ENCODE peak calls at places on chromosomes 3 and 15, in six cellular contexts. One of them, this sample, is unnamed.

GRCh38 chr3:184335661-184336483 is 1.5 kb upstream of the FAM131A start:
- DNase-seq in uterus: peak
- DNase-seq in RPMI8226: peak
- DNase-seq in NCI-H460: peak
- DNase-seq in HFFc6: peak
- DNase-seq in NAMALWA: peak
- DNase-seq in this sample: no peak

GRCh38 chr3:120284702-120285507 is at the start of gene GPR156:
- DNase-seq in HFFc6: no peak
- DNase-seq in NAMALWA: no peak
- DNase-seq in uterus: no peak
- DNase-seq in RPMI8226: no peak
- DNase-seq in NCI-H460: no peak
- DNase-seq in this sample: no peak

GRCh38 chr3:108899530-108899929 is 54.1 kb downstream of the GUCA1C start:
- DNase-seq in HFFc6: no peak
- DNase-seq in NCI-H460: no peak
- DNase-seq in uterus: no peak
- DNase-seq in NAMALWA: no peak
- DNase-seq in RPMI8226: no peak
- DNase-seq in this sample: no peak

GRCh38 chr3:54756330-54756731 is 171.5 kb downstream of the LRTM1 start:
- DNase-seq in RPMI8226: no peak
- DNase-seq in HFFc6: no peak
- DNase-seq in uterus: no peak
- DNase-seq in NAMALWA: no peak
- DNase-seq in NCI-H460: no peak
- DNase-seq in this sample: peak

GRCh38 chr3:69936266-69936665 is 63.3 kb upstream of the SAMMSON start:
- DNase-seq in HFFc6: no peak
- DNase-seq in uterus: no peak
- DNase-seq in RPMI8226: no peak
- DNase-seq in NAMALWA: no peak
- DNase-seq in NCI-H460: no peak
- DNase-seq in this sample: peak

GRCh38 chr3:141386611-141387110 is 18.4 kb downstream of the ZBTB38 start:
- DNase-seq in NAMALWA: no peak
- DNase-seq in HFFc6: no peak
- DNase-seq in RPMI8226: peak
- DNase-seq in uterus: no peak
- DNase-seq in NCI-H460: peak
- DNase-seq in this sample: no peak

GRCh38 chr15:101514318-101514717 is 24.8 kb upstream of the PCSK6 start:
- DNase-seq in HFFc6: no peak
- DNase-seq in NCI-H460: no peak
- DNase-seq in NAMALWA: no peak
- DNase-seq in uterus: no peak
- DNase-seq in RPMI8226: peak
- DNase-seq in this sample: no peak

GRCh38 chr15:67033521-67033920 is 31.9 kb upstream of the SMAD3 start:
- DNase-seq in HFFc6: no peak
- DNase-seq in RPMI8226: no peak
- DNase-seq in NCI-H460: no peak
- DNase-seq in NAMALWA: no peak
- DNase-seq in uterus: no peak
- DNase-seq in this sample: no peak

GRCh38 chr3:171976526-171976925 is 62.9 kb upstream of the FNDC3B start:
- DNase-seq in NAMALWA: no peak
- DNase-seq in HFFc6: peak
- DNase-seq in NCI-H460: no peak
- DNase-seq in RPMI8226: no peak
- DNase-seq in uterus: no peak
- DNase-seq in this sample: no peak

GRCh38 chr15:85550283-85550682 is 169.9 kb downstream of the AKAP13 start:
- DNase-seq in NCI-H460: no peak
- DNase-seq in uterus: no peak
- DNase-seq in HFFc6: no peak
- DNase-seq in NAMALWA: no peak
- DNase-seq in RPMI8226: no peak
- DNase-seq in this sample: no peak

GRCh38 chr3:115164374-115165221 is 17.5 kb upstream of the ZBTB20 start:
- DNase-seq in NCI-H460: no peak
- DNase-seq in HFFc6: no peak
- DNase-seq in uterus: no peak
- DNase-seq in RPMI8226: no peak
- DNase-seq in NAMALWA: no peak
- DNase-seq in this sample: no peak

GRCh38 chr3:98018301-98018700 is 16.8 kb downstream of the GABRR3 start:
- DNase-seq in NCI-H460: no peak
- DNase-seq in HFFc6: no peak
- DNase-seq in NAMALWA: no peak
- DNase-seq in uterus: no peak
- DNase-seq in RPMI8226: no peak
- DNase-seq in this sample: no peak

GRCh38 chr15:95684693-95685115 is 645.8 kb upstream of the NR2F2 start:
- DNase-seq in RPMI8226: no peak
- DNase-seq in NAMALWA: no peak
- DNase-seq in NCI-H460: peak
- DNase-seq in HFFc6: peak
- DNase-seq in uterus: no peak
- DNase-seq in this sample: no peak

GRCh38 chr3:187519428-187519890 is 150.7 kb downstream of the SST start:
- DNase-seq in RPMI8226: no peak
- DNase-seq in NCI-H460: no peak
- DNase-seq in NAMALWA: no peak
- DNase-seq in HFFc6: peak
- DNase-seq in uterus: no peak
- DNase-seq in this sample: no peak

GRCh38 chr15:91950054-91950453 is 96.5 kb downstream of the SLCO3A1 start:
- DNase-seq in NCI-H460: no peak
- DNase-seq in RPMI8226: no peak
- DNase-seq in NAMALWA: no peak
- DNase-seq in HFFc6: no peak
- DNase-seq in uterus: no peak
- DNase-seq in this sample: no peak

GRCh38 chr3:14144423-14145075 is 19.7 kb downstream of the TMEM43 start:
- DNase-seq in uterus: peak
- DNase-seq in HFFc6: peak
- DNase-seq in NAMALWA: peak
- DNase-seq in NCI-H460: peak
- DNase-seq in RPMI8226: peak
- DNase-seq in this sample: peak

GRCh38 chr15:75468908-75469307 is 17.4 kb upstream of the SIN3A start:
- DNase-seq in NAMALWA: no peak
- DNase-seq in NCI-H460: no peak
- DNase-seq in uterus: peak
- DNase-seq in RPMI8226: peak
- DNase-seq in HFFc6: no peak
- DNase-seq in this sample: no peak

GRCh38 chr15:99788156-99788555 is 54.9 kb upstream of the LYSMD4 start:
- DNase-seq in NCI-H460: no peak
- DNase-seq in HFFc6: no peak
- DNase-seq in NAMALWA: no peak
- DNase-seq in RPMI8226: no peak
- DNase-seq in uterus: no peak
- DNase-seq in this sample: no peak

GRCh38 chr15:71888797-71889196 is 78.4 kb downstream of the NR2E3 start:
- DNase-seq in HFFc6: no peak
- DNase-seq in NCI-H460: no peak
- DNase-seq in NAMALWA: no peak
- DNase-seq in RPMI8226: peak
- DNase-seq in uterus: no peak
- DNase-seq in this sample: no peak

GRCh38 chr15:89356634-89357298 is 22.1 kb upstream of the POLG start:
- DNase-seq in NAMALWA: peak
- DNase-seq in RPMI8226: peak
- DNase-seq in uterus: no peak
- DNase-seq in HFFc6: no peak
- DNase-seq in NCI-H460: peak
- DNase-seq in this sample: no peak

GRCh38 chr15:70140543-70141375 is 43.0 kb upstream of the TLE3 start:
- DNase-seq in NAMALWA: peak
- DNase-seq in HFFc6: no peak
- DNase-seq in RPMI8226: peak
- DNase-seq in uterus: no peak
- DNase-seq in NCI-H460: no peak
- DNase-seq in this sample: no peak

GRCh38 chr3:145719118-145719517 is 441.9 kb downstream of the PLOD2 start:
- DNase-seq in HFFc6: no peak
- DNase-seq in uterus: no peak
- DNase-seq in NCI-H460: no peak
- DNase-seq in NAMALWA: no peak
- DNase-seq in RPMI8226: no peak
- DNase-seq in this sample: no peak

GRCh38 chr3:157865449-157865862 is 240.8 kb downstream of the SHOX2 start:
- DNase-seq in uterus: no peak
- DNase-seq in NCI-H460: no peak
- DNase-seq in HFFc6: no peak
- DNase-seq in RPMI8226: peak
- DNase-seq in NAMALWA: peak
- DNase-seq in this sample: no peak

GRCh38 chr3:23333633-23334032 is 130.5 kb downstream of the UBE2E2 start:
- DNase-seq in RPMI8226: no peak
- DNase-seq in NAMALWA: no peak
- DNase-seq in uterus: no peak
- DNase-seq in HFFc6: no peak
- DNase-seq in NCI-H460: no peak
- DNase-seq in this sample: no peak

GRCh38 chr3:50003766-50004278 is 63.9 kb downstream of the RBM6 start:
- DNase-seq in NCI-H460: no peak
- DNase-seq in NAMALWA: no peak
- DNase-seq in uterus: no peak
- DNase-seq in RPMI8226: no peak
- DNase-seq in HFFc6: no peak
- DNase-seq in this sample: no peak

GRCh38 chr3:150447631-150448465 is 39.8 kb downstream of the TSC22D2 start:
- DNase-seq in RPMI8226: no peak
- DNase-seq in uterus: no peak
- DNase-seq in NAMALWA: no peak
- DNase-seq in HFFc6: peak
- DNase-seq in NCI-H460: no peak
- DNase-seq in this sample: no peak

GRCh38 chr3:64832098-64832497 is 144.3 kb upstream of the ADAMTS9 start:
- DNase-seq in RPMI8226: no peak
- DNase-seq in NAMALWA: no peak
- DNase-seq in uterus: no peak
- DNase-seq in NCI-H460: no peak
- DNase-seq in HFFc6: no peak
- DNase-seq in this sample: no peak

GRCh38 chr3:184630861-184631260 is 69.3 kb downstream of the EPHB3 start:
- DNase-seq in uterus: no peak
- DNase-seq in HFFc6: no peak
- DNase-seq in NCI-H460: no peak
- DNase-seq in NAMALWA: no peak
- DNase-seq in RPMI8226: no peak
- DNase-seq in this sample: no peak